ENCODE peak calls at places on chromosomes 6 and 20, in six cellular contexts. One of them, this sample, is unnamed.
A peak's percentile ranks its signal among the peaks of the same experiment; 100 is the strongest.

GRCh38 chr6:139708342-139709199 is 334.1 kb upstream of the CITED2 start:
- DNase-seq in IMR-90: peak; percentile 86
- DNase-seq in choroid plexus epithelial cell: peak; percentile 91
- DNase-seq in psoas muscle: no peak
- DNase-seq in H1: no peak
- DNase-seq in lung: no peak
- DNase-seq in this sample: peak; percentile 92

GRCh38 chr6:84119277-84119676 is 85.7 kb downstream of the MRAP2 start:
- DNase-seq in IMR-90: peak; percentile 4
- DNase-seq in choroid plexus epithelial cell: peak; percentile 47
- DNase-seq in psoas muscle: no peak
- DNase-seq in lung: no peak
- DNase-seq in H1: no peak
- DNase-seq in this sample: no peak

GRCh38 chr6:126280287-126280686 is 59.6 kb upstream of the CENPW start:
- DNase-seq in H1: no peak
- DNase-seq in IMR-90: no peak
- DNase-seq in choroid plexus epithelial cell: no peak
- DNase-seq in lung: no peak
- DNase-seq in psoas muscle: no peak
- DNase-seq in this sample: no peak

GRCh38 chr6:160331753-160332152 is 16.4 kb upstream of the SLC22A3 start:
- DNase-seq in IMR-90: no peak
- DNase-seq in choroid plexus epithelial cell: no peak
- DNase-seq in H1: no peak
- DNase-seq in psoas muscle: no peak
- DNase-seq in lung: no peak
- DNase-seq in this sample: no peak

GRCh38 chr20:48752963-48753362 is 74.8 kb downstream of the PREX1 start:
- DNase-seq in H1: no peak
- DNase-seq in lung: no peak
- DNase-seq in choroid plexus epithelial cell: no peak
- DNase-seq in psoas muscle: no peak
- DNase-seq in IMR-90: no peak
- DNase-seq in this sample: no peak

GRCh38 chr6:105161411-105161810 is 18.4 kb downstream of the POPDC3 start:
- DNase-seq in choroid plexus epithelial cell: no peak
- DNase-seq in H1: no peak
- DNase-seq in lung: no peak
- DNase-seq in psoas muscle: no peak
- DNase-seq in IMR-90: no peak
- DNase-seq in this sample: no peak

GRCh38 chr6:8481727-8482126 is 46.4 kb upstream of the SLC35B3 start:
- DNase-seq in choroid plexus epithelial cell: peak; percentile 47
- DNase-seq in IMR-90: no peak
- DNase-seq in lung: no peak
- DNase-seq in psoas muscle: no peak
- DNase-seq in H1: no peak
- DNase-seq in this sample: peak; percentile 15

GRCh38 chr20:51616060-51616459 is 73.5 kb upstream of the NFATC2 start:
- DNase-seq in lung: no peak
- DNase-seq in psoas muscle: no peak
- DNase-seq in H1: no peak
- DNase-seq in choroid plexus epithelial cell: no peak
- DNase-seq in IMR-90: no peak
- DNase-seq in this sample: no peak

GRCh38 chr6:42302441-42302840 is 84.8 kb upstream of the MRPS10 start:
- DNase-seq in lung: no peak
- DNase-seq in choroid plexus epithelial cell: peak; percentile 22
- DNase-seq in H1: no peak
- DNase-seq in IMR-90: peak; percentile 47
- DNase-seq in psoas muscle: no peak
- DNase-seq in this sample: no peak

GRCh38 chr6:143279385-143279784 is 171.1 kb downstream of the ADAT2 start:
- DNase-seq in H1: no peak
- DNase-seq in choroid plexus epithelial cell: peak; percentile 56
- DNase-seq in psoas muscle: no peak
- DNase-seq in lung: no peak
- DNase-seq in IMR-90: peak; percentile 21
- DNase-seq in this sample: no peak

GRCh38 chr6:136226027-136226673 is 24.0 kb downstream of the MTFR2 start:
- DNase-seq in psoas muscle: no peak
- DNase-seq in H1: peak; percentile 72
- DNase-seq in lung: peak; percentile 64
- DNase-seq in choroid plexus epithelial cell: peak; percentile 81
- DNase-seq in IMR-90: peak; percentile 67
- DNase-seq in this sample: peak; percentile 50

GRCh38 chr6:133787122-133787521 is 101.8 kb upstream of the TCF21 start:
- DNase-seq in choroid plexus epithelial cell: no peak
- DNase-seq in lung: no peak
- DNase-seq in H1: no peak
- DNase-seq in IMR-90: no peak
- DNase-seq in psoas muscle: no peak
- DNase-seq in this sample: no peak

GRCh38 chr6:138594042-138594636 is 94.8 kb upstream of the NHSL1 start:
- DNase-seq in lung: no peak
- DNase-seq in H1: no peak
- DNase-seq in IMR-90: no peak
- DNase-seq in choroid plexus epithelial cell: no peak
- DNase-seq in psoas muscle: no peak
- DNase-seq in this sample: no peak

GRCh38 chr20:61048292-61048691 is 203.8 kb upstream of the CDH4 start:
- DNase-seq in IMR-90: no peak
- DNase-seq in H1: no peak
- DNase-seq in psoas muscle: no peak
- DNase-seq in choroid plexus epithelial cell: no peak
- DNase-seq in lung: no peak
- DNase-seq in this sample: no peak

GRCh38 chr20:59300341-59301081 is at the start of gene EDN3:
- DNase-seq in psoas muscle: no peak
- DNase-seq in lung: no peak
- DNase-seq in IMR-90: no peak
- DNase-seq in H1: peak; percentile 65
- DNase-seq in choroid plexus epithelial cell: no peak
- DNase-seq in this sample: no peak

GRCh38 chr20:38658879-38659612 is 57.4 kb downstream of the ARHGAP40 start:
- DNase-seq in psoas muscle: no peak
- DNase-seq in IMR-90: no peak
- DNase-seq in lung: no peak
- DNase-seq in H1: peak; percentile 78
- DNase-seq in choroid plexus epithelial cell: peak; percentile 48
- DNase-seq in this sample: no peak

GRCh38 chr6:139801571-139802321 is 427.3 kb upstream of the CITED2 start:
- DNase-seq in H1: no peak
- DNase-seq in choroid plexus epithelial cell: peak; percentile 58
- DNase-seq in lung: no peak
- DNase-seq in IMR-90: peak; percentile 49
- DNase-seq in psoas muscle: no peak
- DNase-seq in this sample: peak; percentile 9

GRCh38 chr20:44423480-44423879 is 52.2 kb upstream of the TTPAL start:
- DNase-seq in IMR-90: no peak
- DNase-seq in psoas muscle: no peak
- DNase-seq in lung: no peak
- DNase-seq in H1: no peak
- DNase-seq in choroid plexus epithelial cell: peak; percentile 18
- DNase-seq in this sample: no peak

GRCh38 chr6:14984454-14984853 is 261.4 kb upstream of the JARID2 start:
- DNase-seq in lung: peak; percentile 45
- DNase-seq in IMR-90: peak; percentile 31
- DNase-seq in psoas muscle: peak; percentile 31
- DNase-seq in choroid plexus epithelial cell: peak; percentile 13
- DNase-seq in H1: no peak
- DNase-seq in this sample: no peak

GRCh38 chr6:110125361-110125760 is 54.1 kb downstream of the WASF1 start:
- DNase-seq in H1: no peak
- DNase-seq in choroid plexus epithelial cell: no peak
- DNase-seq in lung: no peak
- DNase-seq in psoas muscle: no peak
- DNase-seq in IMR-90: no peak
- DNase-seq in this sample: no peak

GRCh38 chr6:85756982-85757381 is 114.3 kb upstream of the SYNCRIP start:
- DNase-seq in IMR-90: peak; percentile 44
- DNase-seq in choroid plexus epithelial cell: peak; percentile 63
- DNase-seq in lung: no peak
- DNase-seq in psoas muscle: no peak
- DNase-seq in H1: no peak
- DNase-seq in this sample: peak; percentile 29

GRCh38 chr6:157629220-157629619 is 193.8 kb upstream of the SNX9 start:
- DNase-seq in IMR-90: peak; percentile 41
- DNase-seq in H1: no peak
- DNase-seq in lung: no peak
- DNase-seq in choroid plexus epithelial cell: peak; percentile 41
- DNase-seq in psoas muscle: no peak
- DNase-seq in this sample: no peak

GRCh38 chr6:157054531-157054979 is 268.8 kb downstream of the TMEM242 start:
- DNase-seq in lung: no peak
- DNase-seq in choroid plexus epithelial cell: no peak
- DNase-seq in psoas muscle: no peak
- DNase-seq in IMR-90: no peak
- DNase-seq in H1: no peak
- DNase-seq in this sample: no peak

GRCh38 chr20:6044102-6044501 is 9.8 kb downstream of the LRRN4 start:
- DNase-seq in IMR-90: no peak
- DNase-seq in choroid plexus epithelial cell: no peak
- DNase-seq in lung: no peak
- DNase-seq in H1: no peak
- DNase-seq in psoas muscle: no peak
- DNase-seq in this sample: no peak

DNA sequence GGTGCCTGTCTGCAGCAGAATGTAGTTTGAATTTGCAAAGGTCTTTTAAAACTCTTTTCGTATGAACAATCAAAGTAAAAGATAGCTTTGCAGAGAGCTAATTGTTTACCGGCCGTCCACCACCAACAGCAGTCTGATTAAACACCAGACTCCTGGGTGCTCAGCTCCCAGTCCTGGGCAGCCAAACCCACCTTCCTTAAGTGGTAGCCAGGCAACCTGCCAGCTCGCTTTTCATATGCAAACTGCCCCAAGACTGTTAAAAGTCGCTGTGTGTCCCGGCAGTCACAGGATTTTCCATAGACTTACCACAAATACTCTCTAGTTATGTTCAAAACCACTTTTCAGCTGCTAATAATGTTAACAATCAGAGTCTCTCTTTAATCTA is 849 bp downstream of the THBS2 start:
- DNase-seq in lung: no peak
- DNase-seq in IMR-90: no peak
- DNase-seq in H1: no peak
- DNase-seq in choroid plexus epithelial cell: no peak
- DNase-seq in psoas muscle: no peak
- DNase-seq in this sample: peak; percentile 34
- H3K4me3 ChIP-seq in lung: no peak overlapping the region
- H3K4me3 ChIP-seq in IMR-90: peak overlapping the region; percentile 49
- H3K4me3 ChIP-seq in H1: peak overlapping the region; percentile 15
- H3K4me3 ChIP-seq in choroid plexus epithelial cell: peak overlapping the region; percentile 73
- H3K4me3 ChIP-seq in psoas muscle: peak overlapping the region; percentile 23
- H3K4me3 ChIP-seq in this sample: peak overlapping the region; percentile 95

GRCh38 chr6:32843979-32844838 is at the start of gene PSMB8:
- DNase-seq in H1: peak; percentile 95
- DNase-seq in lung: peak; percentile 99
- DNase-seq in choroid plexus epithelial cell: peak; percentile 95
- DNase-seq in IMR-90: peak; percentile 90
- DNase-seq in psoas muscle: peak; percentile 93
- DNase-seq in this sample: peak; percentile 91
- TF ChIP-seq CTCF in H1: peak; percentile 8
- TF ChIP-seq CTCF in lung: no peak
- TF ChIP-seq CTCF in choroid plexus epithelial cell: peak; percentile 45
- TF ChIP-seq CTCF in IMR-90: peak; percentile 19
- TF ChIP-seq CTCF in psoas muscle: peak; percentile 21
- TF ChIP-seq CTCF in this sample: peak; percentile 32

DNA sequence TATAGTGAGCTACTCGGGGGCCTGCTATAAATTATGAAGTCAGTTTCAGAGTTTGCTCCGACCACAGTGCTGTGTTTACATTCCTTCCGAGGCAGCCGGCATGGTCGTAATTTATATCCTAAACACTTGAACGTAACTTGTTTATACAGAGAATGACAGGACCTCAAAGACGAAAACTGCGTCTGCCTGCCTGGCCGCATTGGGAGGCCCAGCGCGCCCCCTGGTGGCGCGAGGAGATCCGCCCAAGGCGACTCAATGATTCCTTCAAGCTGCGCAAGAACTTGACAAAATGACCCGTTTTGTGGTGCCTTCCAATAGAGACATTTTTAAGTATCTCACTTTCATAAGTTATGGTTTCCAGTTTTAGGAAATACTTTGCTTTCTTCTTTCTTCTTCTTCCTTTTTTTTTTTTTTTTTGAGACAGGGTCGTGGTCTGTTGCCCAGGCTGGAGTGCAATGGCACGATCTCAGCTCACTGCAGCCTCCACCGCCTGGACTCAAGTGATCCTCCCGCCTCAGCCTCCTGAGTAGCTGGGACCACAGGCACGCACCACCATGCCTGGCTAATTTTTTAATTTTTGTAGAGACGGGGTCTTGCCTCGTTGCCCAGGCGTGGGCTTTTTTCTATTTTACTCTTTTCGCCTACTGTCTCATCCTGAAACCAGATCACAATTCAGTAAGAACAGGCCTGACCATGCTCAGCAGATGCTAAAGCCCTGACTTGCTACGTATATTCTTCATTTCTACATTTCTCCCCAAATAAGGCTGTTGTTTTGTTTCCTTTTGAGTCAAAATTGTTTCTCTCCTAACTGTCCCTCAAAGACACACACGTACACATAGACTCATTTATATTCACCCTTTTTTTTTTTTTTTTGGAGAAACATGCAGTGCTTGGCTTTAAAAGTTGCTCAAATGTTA is 7.8 kb downstream of the FOXF2 start:
- DNase-seq in H1: peak; percentile 82
- DNase-seq in IMR-90: peak; percentile 98
- DNase-seq in lung: peak; percentile 68
- DNase-seq in psoas muscle: peak; percentile 73
- DNase-seq in choroid plexus epithelial cell: peak; percentile 92
- DNase-seq in this sample: peak; percentile 79
- H3K4me3 ChIP-seq in H1: no peak overlapping the region
- H3K4me3 ChIP-seq in IMR-90: no peak overlapping the region
- H3K4me3 ChIP-seq in lung: no peak overlapping the region
- H3K4me3 ChIP-seq in psoas muscle: no peak overlapping the region
- H3K4me3 ChIP-seq in choroid plexus epithelial cell: no peak overlapping the region
- H3K4me3 ChIP-seq in this sample: no peak overlapping the region

DNA sequence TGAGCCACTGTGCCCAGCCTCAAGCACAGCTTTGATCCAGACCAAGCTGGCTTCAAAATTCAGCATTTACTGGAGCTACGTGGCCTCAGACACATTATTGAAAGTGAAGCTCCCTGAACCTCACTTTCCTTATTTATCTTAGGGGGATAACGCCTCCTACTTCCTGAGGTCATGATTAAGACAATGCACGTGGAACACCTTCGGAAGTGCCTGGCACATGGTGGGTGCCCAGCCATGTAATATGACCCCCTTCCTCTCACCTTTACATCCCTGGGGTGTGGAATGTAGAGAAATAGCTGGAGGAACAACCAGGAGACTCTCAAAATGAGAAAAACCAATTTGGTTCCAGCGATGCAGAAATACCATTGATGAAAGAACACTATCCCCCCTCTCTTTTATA is 1.6 kb upstream of the CLPS start:
- DNase-seq in lung: no peak
- DNase-seq in H1: no peak
- DNase-seq in psoas muscle: no peak
- DNase-seq in choroid plexus epithelial cell: no peak
- DNase-seq in IMR-90: no peak
- DNase-seq in this sample: no peak
- TF ChIP-seq CTCF in lung: no peak
- TF ChIP-seq CTCF in H1: no peak
- TF ChIP-seq CTCF in psoas muscle: no peak
- TF ChIP-seq CTCF in choroid plexus epithelial cell: no peak
- TF ChIP-seq CTCF in IMR-90: no peak
- TF ChIP-seq CTCF in this sample: no peak